ENCODE peak calls at places on chromosomes 12 and 14, in five cellular contexts. B is PC-3, I is fibroblast of lung, X is GM13977, J is A549. G is an unnamed sample.

GRCh38 chr12:12975322-12976077 is 23.5 kb upstream of the GPRC5D start:
- DNase-seq in B (peak), I (peak), X (peak), J (peak), G (peak)

GRCh38 chr14:75022655-75023054 is 19.9 kb downstream of the EIF2B2 start:
- DNase-seq in B (peak), I (no peak), X (no peak), J (peak), G (no peak)

GRCh38 chr12:122944588-122944987 is 21.7 kb downstream of the ABCB9 start:
- DNase-seq in B (peak), I (peak), X (no peak), J (peak), G (no peak)

GRCh38 chr12:49200882-49201594 is 12.2 kb upstream of the TUBA1A start:
- DNase-seq in B (peak), I (peak), X (peak), J (peak), G (peak)

GRCh38 chr12:33670284-33670683 is 230.7 kb upstream of the SYT10 start:
- DNase-seq in B (no peak), I (no peak), X (no peak), J (no peak), G (no peak)

GRCh38 chr14:92524603-92525185 is 11.1 kb downstream of the RIN3 start:
- DNase-seq in B (no peak), I (no peak), X (no peak), J (no peak), G (no peak)

GRCh38 chr12:132043216-132043615 is 93.5 kb downstream of the EP400 start:
- DNase-seq in B (no peak), I (no peak), X (no peak), J (no peak), G (no peak)

GRCh38 chr12:6052940-6053329 is 71.5 kb downstream of the VWF start:
- DNase-seq in B (no peak), I (no peak), X (no peak), J (no peak), G (no peak)

GRCh38 chr12:47509398-47509851 is 196.4 kb downstream of the RPAP3 start:
- DNase-seq in B (no peak), I (no peak), X (no peak), J (peak), G (no peak)

GRCh38 chr12:84492381-84492883 is 420.2 kb downstream of the SLC6A15 start:
- DNase-seq in B (no peak), I (no peak), X (no peak), J (no peak), G (no peak)

GRCh38 chr12:84502180-84502857 is 410.3 kb downstream of the SLC6A15 start:
- DNase-seq in B (peak), I (no peak), X (no peak), J (no peak), G (no peak)

GRCh38 chr12:84502907-84503787 is 409.5 kb downstream of the SLC6A15 start:
- DNase-seq in B (peak), I (peak), X (peak), J (peak), G (peak)

GRCh38 chr12:84497819-84498218 is 414.8 kb downstream of the SLC6A15 start:
- DNase-seq in B (peak), I (peak), X (no peak), J (peak), G (no peak)
- TF ChIP-seq CTCF in B (peak), I (peak), X (peak), J (peak), G (peak)

GRCh38 chr12:71014180-71014785 is 93.7 kb upstream of the PTPRR start:
- DNase-seq in B (peak), I (peak), X (no peak), J (peak), G (no peak)
- TF ChIP-seq CTCF in B (peak), I (peak), X (no peak), J (peak), G (no peak)

DNA sequence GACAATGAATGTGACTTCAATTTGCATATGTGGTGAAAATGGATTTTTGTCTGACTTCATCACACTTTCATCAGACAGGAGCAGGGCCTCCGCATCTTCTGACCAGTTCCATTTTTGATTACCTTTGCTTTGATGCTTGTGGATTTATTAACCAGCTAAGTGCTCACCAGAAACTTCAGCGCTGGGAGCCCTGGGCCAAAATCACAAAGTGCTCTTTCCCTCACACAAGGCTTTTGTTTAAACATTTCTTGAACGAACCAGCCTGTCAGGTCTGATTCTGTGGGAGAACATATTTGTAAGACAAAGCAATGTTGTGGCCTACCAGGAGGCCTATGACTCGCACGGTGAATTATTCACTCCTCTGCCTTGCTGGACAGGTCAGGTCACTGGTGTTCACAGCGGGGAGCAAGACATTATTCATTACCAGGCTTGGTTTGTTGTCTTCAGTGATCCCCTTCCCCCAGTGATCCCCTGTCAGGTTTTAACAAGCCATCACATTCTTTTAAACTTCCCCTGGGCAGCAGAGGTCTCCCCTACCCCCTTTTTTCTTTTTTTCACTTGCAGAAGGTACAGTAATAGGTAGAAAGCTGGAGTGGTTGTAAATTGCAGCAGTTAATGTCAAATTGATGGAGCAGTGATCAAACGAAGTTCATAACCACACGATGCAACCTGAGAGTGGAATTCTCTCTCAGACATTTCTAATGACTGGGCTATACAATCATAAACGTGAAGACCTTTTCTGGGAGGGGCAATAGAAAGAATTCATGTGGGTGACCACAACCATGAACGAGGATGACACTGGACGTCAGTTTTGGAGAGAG is 167.5 kb upstream of the PRICKLE1 start:
- DNase-seq in B (peak), I (peak), X (peak), J (peak), G (no peak)
- TF ChIP-seq CTCF in B (no peak), I (no peak), X (no peak), J (no peak), G (no peak)

DNA sequence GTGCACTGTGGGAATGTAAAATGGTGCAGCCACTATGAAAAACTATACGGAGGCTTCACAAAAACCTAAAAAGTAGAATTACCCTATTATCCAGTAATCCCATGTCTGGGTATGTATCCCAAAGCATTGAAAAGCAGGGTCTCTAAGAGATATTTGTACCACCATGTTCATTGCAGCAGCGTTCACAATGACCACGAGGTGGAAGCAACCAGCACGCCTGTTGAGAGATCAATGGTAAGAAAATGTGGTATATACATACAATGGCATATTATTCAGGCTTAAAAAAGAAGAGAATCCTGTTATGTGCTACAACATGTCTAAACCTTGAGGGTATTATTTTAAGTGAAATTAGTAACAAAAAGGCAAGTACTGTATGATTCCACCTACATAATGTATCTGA is 910 bp upstream of the NOPCHAP1 start:
- DNase-seq in B (no peak), I (no peak), X (no peak), J (peak), G (no peak)
- TF ChIP-seq CTCF in B (peak), I (no peak), X (no peak), J (no peak), G (no peak)

GRCh38 chr14:71931492-71932228 is 569 bp upstream of the RGS6 start:
- DNase-seq in B (no peak), I (no peak), X (peak), J (no peak), G (peak)

GRCh38 chr14:71933026-71933587 is 878 bp downstream of the RGS6 start:
- DNase-seq in B (no peak), I (no peak), X (peak), J (no peak), G (no peak)

GRCh38 chr14:71932229-71932951 is at the start of gene RGS6:
- DNase-seq in B (peak), I (no peak), X (peak), J (peak), G (peak)
- TF ChIP-seq CTCF in B (no peak), I (no peak), X (peak), J (peak), G (peak)

DNA sequence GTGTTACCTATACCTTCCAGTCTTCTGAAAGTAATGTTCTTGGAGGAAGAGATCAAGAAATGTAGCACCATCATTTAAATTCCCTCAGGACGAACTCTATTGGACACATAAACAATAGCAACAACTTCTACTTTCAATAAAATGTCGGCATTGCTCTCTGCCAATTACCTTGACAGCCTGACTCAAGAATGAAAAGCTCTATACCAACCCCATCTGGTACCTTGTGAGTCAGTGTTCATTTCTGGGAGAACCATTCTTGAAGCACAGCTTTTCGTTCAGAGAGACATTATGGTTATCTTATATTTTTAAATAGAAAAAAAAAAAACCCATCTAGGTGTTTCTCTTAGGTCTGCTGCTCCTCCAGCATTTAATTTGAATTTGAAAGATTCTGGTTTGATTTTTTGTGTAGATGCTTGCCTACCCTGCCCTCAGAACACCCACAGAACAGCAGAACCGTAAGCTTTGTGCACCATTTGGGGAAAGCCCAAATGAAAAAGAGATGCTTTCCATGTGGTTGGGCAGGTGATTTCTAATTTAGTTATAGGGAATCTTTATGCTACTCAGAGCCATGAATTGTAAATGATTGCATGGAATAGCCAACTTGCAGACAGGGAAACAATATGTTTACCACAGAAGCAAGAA is 156.0 kb downstream of the SAMD4A start:
- DNase-seq in B (peak), I (no peak), X (peak), J (peak), G (no peak)
- TF ChIP-seq CTCF in B (peak), I (peak), X (peak), J (peak), G (no peak)

DNA sequence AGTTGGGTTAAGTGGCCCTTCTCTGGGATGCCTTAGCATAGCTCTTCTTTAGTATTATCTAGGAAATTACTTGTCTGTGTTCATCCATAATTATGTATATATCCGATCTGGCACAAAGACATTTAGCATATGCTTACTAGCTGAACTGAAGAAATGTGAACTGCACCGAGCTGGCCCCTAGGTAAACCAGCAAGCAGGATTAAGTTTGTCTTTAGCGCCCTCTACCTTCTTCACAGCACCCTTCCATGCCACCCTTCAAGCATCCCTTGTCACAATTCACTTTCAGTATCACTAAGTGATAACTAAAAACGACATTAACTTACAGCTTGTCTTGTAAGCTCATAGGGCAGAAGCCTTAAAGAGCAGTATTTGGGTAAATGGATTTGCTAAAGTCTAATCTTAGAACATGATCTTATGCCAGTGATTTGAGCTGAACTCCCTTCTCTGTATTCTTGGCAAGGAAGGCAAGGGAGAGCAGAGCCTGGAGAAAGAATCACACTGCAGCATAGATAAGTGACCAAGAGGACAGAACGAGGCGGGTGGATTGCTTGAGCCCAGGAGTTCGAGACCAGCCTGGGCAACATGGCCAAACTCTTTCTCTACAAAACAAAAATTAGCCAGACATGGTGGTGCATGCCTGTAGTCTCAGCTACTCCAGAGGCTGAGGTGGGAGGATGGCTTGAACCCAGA is 2.6 kb upstream of the HAL start:
- DNase-seq in B (peak), I (peak), X (peak), J (peak), G (peak)
- TF ChIP-seq CTCF in B (peak), I (peak), X (peak), J (peak), G (peak)